ENCODE peak calls at places on chromosomes 7 and 10, in nine cellular contexts. I is fibroblast of lung; Y is HuH-7; P is HepG2; A is stimulated activated CD8-positive, alpha-beta memory T cell treated with anti-CD3 and anti-CD28 coated beads, Interleukin-2, amount 100 ng/mL, for 1 hour; S is HT1080; N is ovary; O is left ventricle myocardium inferior; L is vagina. E is an unnamed sample.

GRCh38 chr7:119572541-119572940 is 700.4 kb upstream of the KCND2 start:
- DNase-seq in O (no peak), I (no peak), S (no peak), N (no peak), Y (no peak), A (no peak), P (no peak), L (no peak), E (no peak)

GRCh38 chr7:32479574-32480200 is 10.5 kb downstream of the LSM5 start:
- DNase-seq in Y (peak), P (peak), A (no peak), N (no peak), I (peak), L (no peak), O (no peak), S (peak), E (no peak)

GRCh38 chr7:97772034-97772891 is 40.4 kb downstream of the TAC1 start:
- DNase-seq in N (no peak), L (no peak), Y (peak), P (no peak), A (no peak), O (no peak), I (no peak), S (no peak), E (no peak)

GRCh38 chr10:96337106-96337505 is 21.7 kb downstream of the OPALIN start:
- DNase-seq in Y (no peak), A (no peak), S (no peak), O (no peak), I (no peak), N (no peak), L (no peak), P (no peak), E (no peak)

GRCh38 chr7:70619130-70619529 is 512.8 kb upstream of the GALNT17 start:
- DNase-seq in S (no peak), Y (no peak), O (no peak), I (no peak), P (no peak), L (no peak), A (no peak), N (no peak), E (no peak)

GRCh38 chr7:102318482-102318971 is 31.9 kb downstream of the SH2B2 start:
- DNase-seq in P (no peak), O (no peak), N (no peak), S (peak), Y (no peak), L (no peak), I (no peak), A (no peak), E (no peak)

GRCh38 chr10:127027786-127028185 is 122.6 kb downstream of the DOCK1 start:
- DNase-seq in S (no peak), P (no peak), I (no peak), A (no peak), O (no peak), N (no peak), Y (no peak), L (peak), E (no peak)

GRCh38 chr7:127609297-127609696 is 8.6 kb downstream of the PAX4 start:
- DNase-seq in O (no peak), N (no peak), P (no peak), L (no peak), A (no peak), I (no peak), S (no peak), Y (no peak), E (no peak)

E was measured in cortex of kidney.